ENCODE peak calls at places on chromosome 16, in five cellular contexts. O is endodermal cell, V is neural progenitor cell, T is colonic mucosa, D is Karpas-422. K is an unnamed sample.

GRCh38 chr16:56871172-56871593 is 6.2 kb downstream of the SLC12A3 start:
- DNase-seq in O (no peak), V (no peak), T (peak), D (no peak), K (no peak)

GRCh38 chr16:82700541-82701240 is 73.9 kb downstream of the CDH13 start:
- DNase-seq in O (no peak), V (no peak), T (no peak), D (no peak), K (no peak)

GRCh38 chr16:15810411-15810810 is 46.4 kb downstream of the MYH11 start:
- DNase-seq in O (no peak), V (no peak), T (no peak), D (no peak), K (no peak)

GRCh38 chr16:66190411-66190810 is 176.1 kb upstream of the CDH5 start:
- DNase-seq in O (no peak), V (no peak), T (no peak), D (no peak), K (no peak)

GRCh38 chr16:23835390-23836077 is at the start of gene PRKCB:
- DNase-seq in O (peak), V (peak), T (peak), D (peak), K (peak)

GRCh38 chr16:79163666-79164377 is 436.7 kb downstream of the MAF start:
- DNase-seq in O (no peak), V (no peak), T (no peak), D (no peak), K (no peak)

GRCh38 chr16:57616871-57617270 is 11.6 kb upstream of the ADGRG1 start:
- DNase-seq in O (peak), V (no peak), T (peak), D (no peak), K (peak)

GRCh38 chr16:67284699-67285646 is 5.6 kb downstream of the PLEKHG4 start:
- DNase-seq in O (peak), V (peak), T (peak), D (peak), K (peak)

GRCh38 chr16:78770353-78771091 is 671.1 kb downstream of the WWOX start:
- DNase-seq in O (peak), V (peak), T (peak), D (peak), K (peak)

GRCh38 chr16:54027126-54027922 is 259.3 kb downstream of the IRX3 start:
- DNase-seq in O (no peak), V (no peak), T (no peak), D (no peak), K (no peak)

GRCh38 chr16:84603115-84603816 is 14.6 kb downstream of the COTL1 start:
- DNase-seq in O (no peak), V (no peak), T (peak), D (no peak), K (peak)

GRCh38 chr16:3444032-3444388 is 530 bp downstream of the NAA60 start:
- DNase-seq in O (peak), V (peak), T (peak), D (peak), K (no peak)

GRCh38 chr16:20899503-20900298 is 457 bp downstream of the DCUN1D3 start:
- DNase-seq in O (no peak), V (no peak), T (peak), D (peak), K (peak)

GRCh38 chr16:14215941-14216340 is 144.8 kb downstream of the MRTFB start:
- DNase-seq in O (no peak), V (no peak), T (no peak), D (no peak), K (no peak)

GRCh38 chr16:55703003-55704001 is 47.5 kb downstream of the SLC6A2 start:
- DNase-seq in O (peak), V (peak), T (peak), D (peak), K (no peak)

GRCh38 chr16:79850348-79850747 is 249.8 kb upstream of the MAF start:
- DNase-seq in O (no peak), V (no peak), T (no peak), D (no peak), K (no peak)

GRCh38 chr16:27972500-27972899 is 91.0 kb downstream of the GSG1L start:
- DNase-seq in O (peak), V (peak), T (peak), D (peak), K (no peak)

GRCh38 chr16:79887541-79888540 is 287.3 kb upstream of the MAF start:
- DNase-seq in O (no peak), V (no peak), T (no peak), D (no peak), K (no peak)

GRCh38 chr16:87442581-87442966 is 50.2 kb downstream of the ZCCHC14 start:
- DNase-seq in O (no peak), V (no peak), T (no peak), D (no peak), K (no peak)

GRCh38 chr16:76007649-76008048 is 269.6 kb upstream of the CNTNAP4 start:
- DNase-seq in O (no peak), V (no peak), T (no peak), D (no peak), K (no peak)

GRCh38 chr16:67034478-67034877 is 5.5 kb downstream of the CBFB start:
- DNase-seq in O (no peak), V (no peak), T (no peak), D (no peak), K (no peak)

GRCh38 chr16:10277597-10277996 is 95.4 kb upstream of the GRIN2A start:
- DNase-seq in O (peak), V (no peak), T (no peak), D (no peak), K (no peak)

GRCh38 chr16:87556941-87557459 is 45.3 kb upstream of the JPH3 start:
- DNase-seq in O (no peak), V (no peak), T (peak), D (no peak), K (peak)

GRCh38 chr16:27539120-27539519 is 10.6 kb downstream of the GTF3C1 start:
- DNase-seq in O (no peak), V (no peak), T (no peak), D (no peak), K (no peak)

GRCh38 chr16:22712471-22712870 is 101.5 kb upstream of the HS3ST2 start:
- DNase-seq in O (no peak), V (no peak), T (no peak), D (no peak), K (no peak)

GRCh38 chr16:3945751-3946603 is 65.5 kb upstream of the CREBBP start:
- DNase-seq in O (peak), V (no peak), T (no peak), D (no peak), K (peak)

GRCh38 chr16:79677799-79678525 is 77.4 kb upstream of the MAF start:
- DNase-seq in O (no peak), V (no peak), T (no peak), D (no peak), K (no peak)

GRCh38 chr16:637081-638018 is 1.2 kb upstream of the METTL26 start:
- DNase-seq in O (peak), V (peak), T (peak), D (no peak), K (peak)

GRCh38 chr16:68508013-68508412 is 31.1 kb upstream of the ZFP90 start:
- DNase-seq in O (no peak), V (no peak), T (no peak), D (no peak), K (no peak)

GRCh38 chr16:68091604-68092261 is 6.6 kb downstream of the NFATC3 start:
- DNase-seq in O (no peak), V (no peak), T (no peak), D (no peak), K (no peak)

GRCh38 chr16:85755929-85756768 is 5.3 kb upstream of the C16orf74 start:
- DNase-seq in O (peak), V (no peak), T (no peak), D (peak), K (no peak)

GRCh38 chr16:24971718-24972117 is 43.5 kb downstream of the ARHGAP17 start:
- DNase-seq in O (no peak), V (no peak), T (no peak), D (no peak), K (no peak)

DNA sequence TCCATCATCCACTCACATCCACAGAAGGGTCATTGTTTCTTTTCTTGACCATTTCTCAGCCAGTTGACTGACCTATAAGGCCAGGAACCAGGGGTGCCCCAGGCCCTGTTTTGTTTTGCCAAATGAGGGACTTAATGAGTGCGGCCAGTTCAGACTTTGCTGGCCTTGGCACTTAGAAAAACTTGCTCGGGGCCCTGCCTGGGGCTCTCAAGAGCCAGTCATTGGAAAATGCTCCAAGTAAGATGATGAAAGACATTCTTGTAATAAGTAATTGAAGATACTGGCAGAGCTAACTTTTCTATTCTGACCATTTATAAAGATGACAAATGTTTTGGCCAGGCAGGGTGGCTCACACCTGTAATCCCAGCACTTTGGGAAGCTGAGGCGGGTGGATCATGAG is 29.0 kb upstream of the CLEC18B start:
- DNase-seq in O (no peak), V (no peak), T (no peak), D (no peak), K (no peak)
- H3K9ac ChIP-seq in O (no peak), V (no peak), T (no peak), D (no peak), K (no peak)

GRCh38 chr16:12901204-12901596 is 198 bp upstream of the SHISA9 start:
- DNase-seq in O (peak), V (peak), T (no peak), D (no peak), K (no peak)
- H3K9ac ChIP-seq in O (peak), V (no peak), T (no peak), D (no peak), K (no peak)

GRCh38 chr16:52741386-52741785 is 194.4 kb upstream of the TOX3 start:
- DNase-seq in O (peak), V (peak), T (no peak), D (no peak), K (no peak)
- H3K9ac ChIP-seq in O (no peak), V (no peak), T (no peak), D (no peak), K (no peak)

DNA sequence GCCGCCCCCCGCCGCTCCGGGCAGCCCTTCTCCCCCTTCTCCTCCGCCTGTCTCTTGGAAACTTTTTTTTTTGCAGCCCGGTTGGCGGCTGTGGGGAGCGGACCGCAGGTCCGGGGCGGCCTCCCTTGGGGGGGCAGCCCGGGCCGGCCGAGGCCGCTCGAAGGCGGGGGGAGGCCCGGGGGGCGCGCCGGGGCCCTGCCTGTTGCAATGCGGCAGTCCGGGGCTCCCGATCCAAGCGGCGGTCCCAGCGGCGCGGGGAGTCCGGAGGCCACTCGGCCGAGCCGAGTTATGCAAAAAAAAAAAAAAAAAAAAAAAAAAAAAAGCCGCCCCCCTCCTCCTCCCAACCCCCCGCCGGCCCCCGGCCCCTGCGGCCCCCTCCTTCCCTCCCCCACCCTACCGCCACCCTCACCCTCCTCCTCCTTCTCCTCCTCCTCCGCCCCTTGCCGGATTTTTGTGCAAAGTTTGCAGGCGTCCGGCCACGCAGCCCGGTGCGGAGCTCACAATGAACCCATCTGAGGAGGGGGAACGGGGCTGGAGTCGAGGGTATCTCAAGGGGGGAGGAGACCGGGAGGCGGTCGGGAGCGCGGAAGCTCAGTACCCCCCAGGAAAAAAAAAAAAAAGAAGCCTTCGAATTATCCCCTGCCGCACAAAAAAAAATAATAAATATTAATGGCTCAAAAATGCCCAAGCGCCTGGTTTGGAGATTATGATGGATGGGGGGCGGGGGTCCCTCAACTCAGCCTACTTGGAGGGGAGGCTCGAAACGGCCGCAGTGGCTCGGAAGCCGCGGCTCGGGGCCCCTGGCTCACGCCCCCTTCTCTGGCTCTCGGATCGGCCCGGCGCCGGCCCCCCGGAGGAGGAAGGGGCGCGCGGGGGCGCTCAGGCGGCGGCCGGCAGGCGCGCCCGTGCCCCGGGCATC is at the start of gene ZNF423:
- DNase-seq in O (peak), V (peak), T (peak), D (no peak), K (peak)
- H3K9ac ChIP-seq in O (peak), V (peak), T (peak), D (peak), K (no peak)

GRCh38 chr16:59339871-59340270 is 605.8 kb upstream of the GOT2 start:
- DNase-seq in O (peak), V (no peak), T (no peak), D (no peak), K (no peak)
- H3K9ac ChIP-seq in O (no peak), V (no peak), T (no peak), D (no peak), K (no peak)

GRCh38 chr16:88630941-88631340 is 7.4 kb upstream of the IL17C start:
- DNase-seq in O (no peak), V (no peak), T (no peak), D (no peak), K (no peak)

GRCh38 chr16:88631920-88632586 is 6.3 kb upstream of the IL17C start:
- DNase-seq in O (no peak), V (no peak), T (no peak), D (no peak), K (peak)

GRCh38 chr16:88633684-88634140 is 4.7 kb upstream of the IL17C start:
- DNase-seq in O (peak), V (peak), T (peak), D (peak), K (peak)

GRCh38 chr16:88631384-88631783 is 7.0 kb upstream of the IL17C start:
- DNase-seq in O (no peak), V (no peak), T (no peak), D (no peak), K (no peak)

DNA sequence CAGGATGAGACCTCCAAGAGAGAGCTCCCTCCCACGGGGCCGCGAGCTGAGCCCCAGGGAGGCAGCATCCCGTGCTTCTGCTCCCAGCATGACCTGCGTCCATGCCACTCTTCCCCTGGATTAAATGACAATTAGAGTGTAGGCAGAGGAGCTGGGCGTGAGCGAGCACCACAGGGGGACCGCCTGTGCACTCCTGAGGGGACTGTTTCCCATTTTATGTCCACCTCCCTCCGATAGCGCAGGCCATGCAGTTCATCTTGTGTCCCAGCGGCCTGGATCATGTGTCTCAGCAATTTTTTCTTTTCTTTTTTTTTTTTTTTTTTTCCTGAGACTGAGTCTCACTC is 5.8 kb upstream of the IL17C start:
- DNase-seq in O (no peak), V (no peak), T (no peak), D (no peak), K (no peak)
- H3K9ac ChIP-seq in O (no peak), V (no peak), T (no peak), D (no peak), K (no peak)

DNA sequence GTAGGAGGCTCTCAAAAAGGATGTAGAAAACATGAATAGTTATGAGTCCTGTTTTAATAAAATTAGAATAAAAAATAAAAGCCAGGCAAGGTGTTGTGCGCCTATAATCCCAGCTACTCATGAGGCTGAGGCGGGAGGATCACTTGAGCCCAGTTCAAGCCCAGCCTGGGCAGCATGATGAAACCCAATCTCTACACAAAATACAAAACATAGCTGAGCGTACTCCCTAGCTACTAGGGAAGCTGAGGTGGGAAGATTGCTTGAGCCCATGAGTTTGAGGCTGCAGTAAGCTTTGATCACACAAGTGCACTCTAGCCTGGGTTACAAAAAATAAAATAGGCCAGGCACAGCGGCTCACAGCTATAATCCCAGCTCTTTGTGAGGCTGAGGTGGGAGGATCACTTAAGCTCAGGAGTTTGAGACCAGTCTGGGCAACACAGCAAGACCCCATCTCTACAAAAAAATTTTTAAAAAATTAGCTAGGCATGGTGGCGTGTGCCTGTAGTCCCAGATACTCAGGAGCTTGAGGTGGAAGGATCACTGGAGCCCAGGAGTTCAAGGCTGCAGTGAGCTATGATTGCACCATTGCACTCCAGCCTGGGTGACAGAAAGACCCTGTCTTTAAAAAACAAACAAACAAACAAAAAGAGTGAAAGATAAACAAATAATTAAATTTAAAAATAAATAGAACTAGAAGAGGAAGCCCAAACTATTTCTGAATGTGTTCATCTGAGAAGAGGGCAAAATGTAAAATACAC is 17.2 kb upstream of the PRM1 start:
- DNase-seq in O (no peak), V (no peak), T (no peak), D (no peak), K (no peak)
- H3K9ac ChIP-seq in O (no peak), V (no peak), T (no peak), D (no peak), K (no peak)